ENCODE peak calls at places on chromosome 22, in ten cellular contexts. B is Right ventricle myocardium inferior; X is ovary; Y is GM04504; A is NCI-H1930; U is ELR; S is activated T-cell treated with anti-CD3 and anti-CD28 coated beads, Interleukin-2, amount 50 U/mL, for 1 hour; E is right cardiac atrium; V is tibial artery; W is GM06990. G is an unnamed sample.

GRCh38 chr22:42320463-42321416 is 50.3 kb upstream of the TCF20 start:
- DNase-seq in B (no peak), X (no peak), E (no peak), W (no peak), U (no peak), Y (no peak), S (no peak), V (no peak), A (no peak), G (no peak)

GRCh38 chr22:18950141-18950540 is 14.0 kb upstream of the PRODH start:
- DNase-seq in E (peak), B (peak), Y (no peak), W (no peak), A (no peak), U (no peak), S (no peak), V (peak), X (no peak), G (no peak)

GRCh38 chr22:25144522-25144921 is 55.1 kb upstream of the CRYBB3 start:
- DNase-seq in X (no peak), V (no peak), A (no peak), B (no peak), Y (no peak), W (no peak), S (no peak), U (no peak), E (no peak), G (no peak)

GRCh38 chr22:49827853-49828598 is at the start of gene BRD1:
- DNase-seq in Y (no peak), A (peak), W (peak), V (no peak), B (peak), S (peak), U (peak), E (peak), X (peak), G (peak)

GRCh38 chr22:29567338-29567737 is 13.6 kb downstream of the NIPSNAP1 start:
- DNase-seq in B (no peak), U (no peak), Y (no peak), E (no peak), S (no peak), V (no peak), A (no peak), W (no peak), X (no peak), G (no peak)

GRCh38 chr22:45678961-45679912 is 7.6 kb downstream of the ATXN10 start:
- DNase-seq in B (no peak), Y (peak), X (no peak), W (peak), A (peak), E (no peak), S (no peak), U (peak), V (no peak), G (no peak)

GRCh38 chr22:43185860-43186261 is 1.1 kb downstream of the TTLL12 start:
- DNase-seq in U (peak), S (no peak), B (peak), X (peak), E (peak), W (no peak), A (no peak), V (peak), Y (no peak), G (peak)

GRCh38 chr22:33569547-33569946 is 350.7 kb downstream of the LARGE1 start:
- DNase-seq in Y (no peak), W (no peak), X (no peak), V (no peak), E (no peak), A (no peak), U (no peak), S (no peak), B (no peak), G (no peak)

GRCh38 chr22:50672471-50673230 is at the start of gene SHANK3:
- DNase-seq in Y (no peak), V (no peak), X (peak), E (peak), B (no peak), W (no peak), U (no peak), S (no peak), A (no peak), G (no peak)

GRCh38 chr22:47180796-47181195 is 418.3 kb downstream of the TBC1D22A start:
- DNase-seq in U (no peak), S (no peak), E (no peak), V (no peak), Y (no peak), B (no peak), X (no peak), W (no peak), A (no peak), G (no peak)

GRCh38 chr22:35324762-35325161 is 25.1 kb downstream of the TOM1 start:
- DNase-seq in Y (no peak), V (no peak), U (no peak), S (no peak), W (no peak), B (no peak), A (no peak), X (no peak), E (no peak), G (no peak)

GRCh38 chr22:49789289-49790141 is 38.2 kb downstream of the BRD1 start:
- DNase-seq in W (no peak), U (peak), S (peak), V (no peak), E (peak), Y (no peak), B (no peak), X (peak), A (no peak), G (no peak)

GRCh38 chr22:45033136-45033535 is 23.3 kb upstream of the PHF21B start:
- DNase-seq in S (no peak), V (no peak), Y (no peak), X (no peak), B (no peak), U (no peak), A (no peak), E (no peak), W (no peak), G (no peak)

GRCh38 chr22:23395476-23396361 is 184.4 kb downstream of the IGLL1 start:
- DNase-seq in Y (no peak), V (peak), B (peak), A (no peak), X (no peak), E (no peak), W (no peak), S (no peak), U (no peak), G (no peak)

G was measured in OCI-LY7.